ENCODE peak calls at places on chromosomes 6 and 20, in nine cellular contexts. P, V, Y, T, S, Q, W, L and I are unnamed samples.

GRCh38 chr20:5353624-5354496 is 37.1 kb upstream of the PROKR2 start:
- DNase-seq in L (no peak), V (no peak), Y (no peak), P (no peak), W (peak), S (peak), Q (peak), T (no peak), I (no peak)

GRCh38 chr6:125301435-125302391 is at the start of gene HDDC2:
- DNase-seq in Q (peak), W (peak), T (peak), Y (peak), V (peak), P (peak), S (peak), L (peak), I (peak)

GRCh38 chr20:46060975-46061374 is 28.8 kb downstream of the NCOA5 start:
- DNase-seq in Y (no peak), P (no peak), V (no peak), Q (no peak), S (no peak), W (no peak), L (no peak), T (no peak), I (no peak)

GRCh38 chr6:131041814-131042213 is 21.2 kb downstream of the EPB41L2 start:
- DNase-seq in Q (no peak), P (no peak), T (no peak), Y (no peak), S (no peak), W (peak), V (no peak), L (no peak), I (no peak)

GRCh38 chr6:96943535-96943934 is 19.0 kb downstream of the KLHL32 start:
- DNase-seq in Q (no peak), W (no peak), S (no peak), L (no peak), Y (no peak), T (no peak), V (no peak), P (no peak), I (no peak)

GRCh38 chr6:2502096-2502997 is 248.4 kb downstream of the MYLK4 start:
- DNase-seq in Y (no peak), Q (peak), P (no peak), T (no peak), L (no peak), S (no peak), V (no peak), W (no peak), I (no peak)

GRCh38 chr6:62904687-62905086 is 306.6 kb upstream of the FKBP1C start:
- DNase-seq in W (no peak), L (no peak), S (no peak), T (no peak), P (no peak), Q (no peak), V (no peak), Y (peak), I (no peak)

GRCh38 chr6:56642366-56643261 is at the start of gene DST:
- DNase-seq in Y (no peak), V (no peak), W (peak), P (no peak), L (no peak), T (no peak), S (peak), Q (peak), I (no peak)

GRCh38 chr6:44192428-44193041 is 24.2 kb upstream of the MYMX start:
- DNase-seq in W (no peak), L (no peak), T (no peak), S (no peak), Y (peak), V (no peak), Q (peak), P (no peak), I (no peak)

GRCh38 chr6:167745660-167746376 is 80.9 kb upstream of the AFDN start:
- DNase-seq in P (peak), Q (no peak), V (no peak), L (peak), S (no peak), Y (no peak), W (no peak), T (no peak), I (peak)

GRCh38 chr6:33314943-33315752 is 1.3 kb upstream of the TAPBP start:
- DNase-seq in S (no peak), Y (peak), W (peak), L (peak), P (peak), V (no peak), Q (peak), T (no peak), I (no peak)

GRCh38 chr20:17449039-17449438 is 82.1 kb downstream of the BFSP1 start:
- DNase-seq in L (no peak), S (no peak), P (no peak), T (no peak), Y (no peak), W (no peak), Q (no peak), V (no peak), I (no peak)

GRCh38 chr6:84150680-84151079 is 76.8 kb downstream of the CEP162 start:
- DNase-seq in W (peak), P (no peak), Y (no peak), T (no peak), S (peak), V (no peak), Q (peak), L (no peak), I (no peak)

GRCh38 chr6:112833546-112834215 is 486.6 kb downstream of the RFPL4B start:
- DNase-seq in L (no peak), V (no peak), Q (peak), S (no peak), T (no peak), W (no peak), Y (no peak), P (no peak), I (no peak)

GRCh38 chr6:24927985-24928735 is 7.6 kb downstream of the RIPOR2 start:
- DNase-seq in S (no peak), T (no peak), L (no peak), Q (peak), P (no peak), W (peak), Y (no peak), V (no peak), I (no peak)
- H3K27ac ChIP-seq in S (no peak), T (no peak), L (no peak), Q (no peak), P (no peak), W (no peak), Y (no peak), V (no peak), I (no peak)

GRCh38 chr6:52286798-52287432 is 2.4 kb upstream of the MCM3 start:
- DNase-seq in T (no peak), Y (peak), L (peak), W (peak), S (peak), Q (peak), P (peak), V (peak), I (no peak)
- H3K27ac ChIP-seq in T (no peak), Y (no peak), L (no peak), W (no peak), S (no peak), Q (no peak), P (no peak), V (no peak), I (no peak)

DNA sequence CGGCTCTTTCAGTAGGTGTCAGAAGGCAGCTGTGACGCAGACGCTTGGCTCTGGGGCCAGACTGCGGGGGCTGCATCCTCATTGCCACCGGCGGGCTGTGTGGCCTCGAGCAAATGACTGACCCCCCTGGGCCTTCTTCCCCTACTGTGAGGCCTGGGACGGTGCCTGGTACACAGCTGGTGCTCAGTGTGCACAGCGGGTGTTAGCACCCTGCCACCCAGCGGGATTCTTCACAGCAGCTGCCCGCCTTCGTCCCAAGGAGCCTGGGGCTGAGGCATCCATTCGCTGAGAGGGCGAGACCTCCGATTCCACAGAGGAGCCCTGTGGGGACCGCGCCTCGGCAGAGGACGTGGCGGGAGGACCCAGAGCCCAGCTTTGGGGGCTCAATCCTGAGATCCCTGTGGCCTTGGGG is 10.6 kb downstream of the SLCO4A1 start:
- DNase-seq in Y (no peak), T (no peak), S (no peak), V (no peak), L (no peak), W (no peak), Q (no peak), P (no peak), I (no peak)
- H3K27ac ChIP-seq in Y (no peak), T (peak), S (peak), V (no peak), L (peak), W (peak), Q (no peak), P (peak), I (peak)

DNA sequence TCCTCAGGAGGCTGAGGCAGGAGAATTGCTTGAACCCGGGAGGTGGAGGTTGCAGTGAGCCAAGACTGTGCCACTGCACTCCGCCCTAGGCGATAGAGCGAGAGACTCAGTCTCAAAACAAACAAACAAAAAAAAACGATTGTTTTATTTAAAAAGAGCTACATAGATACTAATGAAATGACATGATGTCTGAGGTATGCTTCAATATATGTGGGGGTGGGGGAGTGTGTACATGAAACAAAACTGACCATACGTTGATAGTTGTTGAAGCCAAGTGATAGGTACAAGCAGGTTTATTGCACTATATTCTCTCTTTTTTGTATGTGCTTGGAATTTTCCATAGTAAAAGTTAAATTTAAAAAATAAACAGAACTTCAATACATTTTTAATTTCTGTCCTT is 240.1 kb downstream of the TFAP2A start:
- DNase-seq in S (no peak), W (no peak), Y (no peak), V (no peak), P (no peak), T (no peak), Q (no peak), L (no peak), I (no peak)
- H3K27ac ChIP-seq in S (no peak), W (no peak), Y (no peak), V (no peak), P (no peak), T (no peak), Q (no peak), L (no peak), I (no peak)